ENCODE peak calls at places on chromosomes 4 and X, in six cellular contexts. G is stimulated activated naive CD4-positive, alpha-beta T cell; Z is stimulated activated CD4-positive, alpha-beta T cell treated with anti-CD3 and anti-CD28 coated beads, Interleukin-15, amount 100 ng/mL, for 1 hour; P is B cell; I is RCC 7860; E is aorta. C is an unnamed sample.

GRCh38 chr4:41933997-41934812 is 1.0 kb upstream of the TMEM33 start:
- DNase-seq in G (no peak), Z (no peak), P (peak; percentile 2), I (no peak), E (no peak), C (no peak)

GRCh38 chr4:37393889-37394288 is 149.3 kb downstream of the NWD2 start:
- DNase-seq in G (no peak), Z (no peak), P (no peak), I (no peak), E (no peak), C (no peak)

GRCh38 chr4:56134272-56134671 is 185.5 kb downstream of the CEP135 start:
- DNase-seq in G (no peak), Z (no peak), P (no peak), I (no peak), E (no peak), C (no peak)

GRCh38 chr4:26749867-26750266 is 110.8 kb upstream of the STIM2 start:
- DNase-seq in G (no peak), Z (no peak), P (no peak), I (no peak), E (no peak), C (no peak)

GRCh38 chr4:54929459-54929858 is 195.9 kb downstream of the KDR start:
- DNase-seq in G (no peak), Z (no peak), P (no peak), I (no peak), E (no peak), C (no peak)

GRCh38 chrX:77597511-77597910 is 150.3 kb downstream of the FGF16 start:
- DNase-seq in G (no peak), Z (no peak), P (no peak), I (no peak), E (no peak), C (no peak)

GRCh38 chr4:84499065-84499982 is at the start of gene NKX6-1:
- DNase-seq in G (no peak), Z (no peak), P (no peak), I (peak; percentile 54), E (peak; percentile 92), C (no peak)

GRCh38 chr4:108834787-108835384 is 72.0 kb upstream of the ETNPPL start:
- DNase-seq in G (no peak), Z (no peak), P (no peak), I (peak; percentile 34), E (no peak), C (peak; percentile 10)

GRCh38 chr4:7043521-7044414 is 596 bp downstream of the TADA2B start:
- DNase-seq in G (peak; percentile 43), Z (peak; percentile 36), P (peak; percentile 76), I (no peak), E (peak; percentile 86), C (no peak)

GRCh38 chr4:135927651-135928050 is 1604.6 kb downstream of the PCDH18 start:
- DNase-seq in G (no peak), Z (no peak), P (no peak), I (no peak), E (no peak), C (no peak)

GRCh38 chr4:130359537-130359936 is 1263.6 kb downstream of the C4orf33 start:
- DNase-seq in G (no peak), Z (no peak), P (no peak), I (no peak), E (no peak), C (no peak)

GRCh38 chrX:9788908-9789307 is 2.7 kb downstream of the SHROOM2 start:
- DNase-seq in G (no peak), Z (no peak), P (no peak), I (no peak), E (no peak), C (no peak)

GRCh38 chr4:88144866-88145300 is 13.6 kb downstream of the ABCG2 start:
- DNase-seq in G (no peak), Z (no peak), P (no peak), I (no peak), E (no peak), C (no peak)

GRCh38 chr4:7827566-7827965 is 112.1 kb downstream of the AFAP1 start:
- DNase-seq in G (no peak), Z (no peak), P (no peak), I (no peak), E (no peak), C (no peak)

GRCh38 chrX:14883826-14884225 is 10.6 kb downstream of the MOSPD2 start:
- DNase-seq in G (no peak), Z (no peak), P (no peak), I (no peak), E (no peak), C (no peak)

GRCh38 chr4:17713779-17714178 is 67.6 kb downstream of the FAM184B start:
- DNase-seq in G (no peak), Z (no peak), P (no peak), I (no peak), E (no peak), C (no peak)

GRCh38 chr4:3862640-3863420 is 96.6 kb downstream of the ADRA2C start:
- DNase-seq in G (no peak), Z (no peak), P (no peak), I (no peak), E (peak; percentile 66), C (peak; percentile 58)

GRCh38 chr4:183996868-183997267 is 91.8 kb downstream of the STOX2 start:
- DNase-seq in G (no peak), Z (no peak), P (no peak), I (no peak), E (no peak), C (no peak)

GRCh38 chr4:150561338-150561737 is 20.6 kb upstream of the MAB21L2 start:
- DNase-seq in G (no peak), Z (no peak), P (no peak), I (no peak), E (no peak), C (no peak)

GRCh38 chrX:24610540-24610939 is 36.6 kb downstream of the PCYT1B start:
- DNase-seq in G (no peak), Z (no peak), P (no peak), I (no peak), E (no peak), C (no peak)

GRCh38 chr4:124636793-124637192 is 75.7 kb downstream of the ANKRD50 start:
- DNase-seq in G (no peak), Z (no peak), P (no peak), I (peak; percentile 61), E (no peak), C (no peak)

GRCh38 chr4:29805245-29805644 is 914.9 kb upstream of the PCDH7 start:
- DNase-seq in G (no peak), Z (no peak), P (no peak), I (no peak), E (no peak), C (no peak)

GRCh38 chr4:38069271-38069760 is 109.1 kb downstream of the PTTG2 start:
- DNase-seq in G (peak; percentile 32), Z (no peak), P (no peak), I (no peak), E (no peak), C (peak; percentile 49)

GRCh38 chr4:186569533-186570192 is 14.3 kb upstream of the MTNR1A start:
- DNase-seq in G (no peak), Z (no peak), P (no peak), I (no peak), E (no peak), C (no peak)

GRCh38 chrX:16671005-16671404 is 21.0 kb downstream of the S100G start:
- DNase-seq in G (no peak), Z (no peak), P (no peak), I (no peak), E (no peak), C (peak; percentile 49)